ENCODE peak calls at places on chromosomes 6 and 20, in five cellular contexts. U, B, Q, S and G are unnamed samples.

GRCh38 chr6:157428418-157429202 is 47.6 kb downstream of the ZDHHC14 start:
- DNase-seq in U (no peak), B (no peak), Q (peak; percentile 95), S (no peak), G (no peak)

GRCh38 chr6:24412294-24412693 is 9.6 kb downstream of the MRS2 start:
- DNase-seq in U (no peak), B (no peak), Q (no peak), S (no peak), G (no peak)

GRCh38 chr6:14310955-14311354 is 193.4 kb downstream of the CD83 start:
- DNase-seq in U (peak; percentile 25), B (no peak), Q (no peak), S (no peak), G (no peak)

GRCh38 chr20:49747707-49748524 is 34.2 kb upstream of the B4GALT5 start:
- DNase-seq in U (peak; percentile 52), B (peak; percentile 66), Q (no peak), S (peak; percentile 53), G (peak; percentile 98)

GRCh38 chr6:89409461-89410035 is 2.5 kb downstream of the RRAGD start:
- DNase-seq in U (no peak), B (no peak), Q (no peak), S (no peak), G (no peak)

GRCh38 chr6:17276766-17277165 is 4.4 kb upstream of the RBM24 start:
- DNase-seq in U (no peak), B (no peak), Q (no peak), S (no peak), G (peak; percentile 78)

GRCh38 chr6:31940256-31940664 is 5.6 kb upstream of the CFB start:
- DNase-seq in U (no peak), B (no peak), Q (no peak), S (peak; percentile 9), G (no peak)

GRCh38 chr6:157840261-157840660 is 17.2 kb downstream of the SNX9 start:
- DNase-seq in U (no peak), B (no peak), Q (no peak), S (no peak), G (no peak)

GRCh38 chr6:98836025-98836961 is 1.9 kb downstream of the POU3F2 start:
- DNase-seq in U (no peak), B (no peak), Q (no peak), S (no peak), G (no peak)

GRCh38 chr6:17417817-17418216 is 24.4 kb downstream of the CAP2 start:
- DNase-seq in U (no peak), B (no peak), Q (no peak), S (no peak), G (no peak)

GRCh38 chr6:151747890-151748289 is 59.6 kb upstream of the ESR1 start:
- DNase-seq in U (no peak), B (no peak), Q (no peak), S (no peak), G (no peak)

GRCh38 chr20:37385176-37385575 is 39.2 kb downstream of the SRC start:
- DNase-seq in U (no peak), B (no peak), Q (no peak), S (peak; percentile 44), G (peak; percentile 3)

GRCh38 chr6:32086661-32087573 is 22.2 kb downstream of the TNXB start:
- DNase-seq in U (no peak), B (no peak), Q (no peak), S (no peak), G (no peak)

GRCh38 chr6:29976588-29977424 is 34.5 kb downstream of the HLA-A start:
- DNase-seq in U (peak; percentile 85), B (peak; percentile 84), Q (peak; percentile 57), S (peak; percentile 87), G (peak; percentile 61)

GRCh38 chr6:76326866-76327265 is 254.4 kb upstream of the IMPG1 start:
- DNase-seq in U (no peak), B (no peak), Q (no peak), S (no peak), G (no peak)

GRCh38 chr20:11018668-11019170 is 344.9 kb upstream of the JAG1 start:
- DNase-seq in U (no peak), B (no peak), Q (no peak), S (no peak), G (no peak)

GRCh38 chr6:33632603-33633039 is 11.5 kb downstream of the ITPR3 start:
- DNase-seq in U (peak; percentile 55), B (peak; percentile 73), Q (peak; percentile 37), S (peak; percentile 83), G (peak; percentile 39)

GRCh38 chr20:64238851-64239387 is 16.6 kb upstream of the PCMTD2 start:
- DNase-seq in U (no peak), B (no peak), Q (no peak), S (peak; percentile 36), G (no peak)

GRCh38 chr6:80454197-80454596 is 347.7 kb downstream of the BCKDHB start:
- DNase-seq in U (no peak), B (no peak), Q (peak; percentile 37), S (no peak), G (no peak)

GRCh38 chr6:156256161-156256560 is 521.0 kb upstream of the ARID1B start:
- DNase-seq in U (no peak), B (no peak), Q (no peak), S (no peak), G (no peak)

GRCh38 chr6:3351105-3351676 is 92.4 kb downstream of the PSMG4 start:
- DNase-seq in U (no peak), B (no peak), Q (no peak), S (no peak), G (no peak)

GRCh38 chr6:76072562-76072961 is at the start of gene IMPG1:
- DNase-seq in U (no peak), B (no peak), Q (no peak), S (no peak), G (no peak)

GRCh38 chr20:26276811-26277210 is 580.2 kb upstream of the ZNF337 start:
- DNase-seq in U (no peak), B (no peak), Q (no peak), S (peak; percentile 40), G (no peak)

GRCh38 chr6:44117397-44118128 is 9.7 kb downstream of the MRPL14 start:
- DNase-seq in U (peak; percentile 26), B (no peak), Q (no peak), S (no peak), G (no peak)

GRCh38 chr6:144104898-144105487 is 9.6 kb upstream of the SF3B5 start:
- DNase-seq in U (no peak), B (no peak), Q (peak; percentile 59), S (no peak), G (no peak)

GRCh38 chr6:151523034-151523433 is 29.2 kb downstream of the CCDC170 start:
- DNase-seq in U (no peak), B (no peak), Q (no peak), S (no peak), G (no peak)

GRCh38 chr6:31642798-31643570 is 9.5 kb downstream of the BAG6 start:
- DNase-seq in U (no peak), B (no peak), Q (no peak), S (no peak), G (no peak)

GRCh38 chr6:45653117-45653883 is 275.6 kb upstream of the SUPT3H start:
- DNase-seq in U (no peak), B (no peak), Q (no peak), S (no peak), G (no peak)

GRCh38 chr20:42475773-42476172 is 713.9 kb downstream of the PTPRT start:
- DNase-seq in U (no peak), B (no peak), Q (no peak), S (no peak), G (no peak)

GRCh38 chr6:16136536-16137450 is 7.9 kb downstream of the MYLIP start:
- DNase-seq in U (no peak), B (no peak), Q (peak; percentile 21), S (no peak), G (peak; percentile 79)

GRCh38 chr20:57702091-57702490 is 7.7 kb downstream of the PMEPA1 start:
- DNase-seq in U (no peak), B (no peak), Q (no peak), S (no peak), G (no peak)

GRCh38 chr6:150891886-150892485 is 26.5 kb downstream of the MTHFD1L start:
- DNase-seq in U (peak; percentile 75), B (peak; percentile 77), Q (peak; percentile 64), S (peak; percentile 68), G (peak; percentile 52)

GRCh38 chr20:19867074-19867473 is 109.0 kb downstream of the RIN2 start:
- DNase-seq in U (no peak), B (no peak), Q (no peak), S (no peak), G (no peak)

GRCh38 chr20:31666258-31667042 is 28.7 kb downstream of the COX4I2 start:
- DNase-seq in U (no peak), B (peak; percentile 73), Q (no peak), S (no peak), G (peak; percentile 58)
- TF ChIP-seq POLR2A in U (no peak), B (peak; percentile 26), Q (no peak), S (no peak), G (no peak)

GRCh38 chr20:39822667-39823066 is 860.5 kb downstream of the DHX35 start:
- DNase-seq in U (no peak), B (no peak), Q (no peak), S (no peak), G (no peak)
- H3K4me1 ChIP-seq in U (no peaks in the 10 kb centered on the region), B (peaks cover 8% of the 10 kb centered on the region), Q (no peaks in the 10 kb centered on the region), S (no peaks in the 10 kb centered on the region), G (peaks cover 7% of the 10 kb centered on the region)

DNA sequence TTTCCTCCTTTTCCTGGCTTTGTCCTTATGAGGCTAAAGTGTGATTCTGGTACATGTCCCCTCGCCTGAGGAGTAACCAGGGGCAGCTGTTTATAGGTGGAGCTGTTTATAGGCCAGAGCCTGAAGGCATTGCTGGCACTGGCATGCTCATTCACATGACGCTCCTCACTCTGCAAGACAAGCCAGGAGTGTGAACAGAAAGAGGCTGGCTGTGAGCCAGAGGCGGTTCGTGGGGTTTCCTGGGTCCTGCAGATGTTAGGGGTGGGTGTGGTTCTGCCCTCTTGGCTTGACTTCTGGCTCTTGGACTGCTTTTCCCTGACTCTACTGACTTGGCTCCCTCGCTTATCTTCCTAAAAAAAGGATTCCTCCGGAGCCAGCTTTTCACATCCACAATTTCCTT is 12.8 kb upstream of the MDFI start:
- DNase-seq in U (no peak), B (peak; percentile 36), Q (no peak), S (no peak), G (no peak)
- H3K4me3 ChIP-seq in U (no peak overlapping the region), B (no peak overlapping the region), Q (no peak overlapping the region), S (no peak overlapping the region), G (no peak overlapping the region)

DNA sequence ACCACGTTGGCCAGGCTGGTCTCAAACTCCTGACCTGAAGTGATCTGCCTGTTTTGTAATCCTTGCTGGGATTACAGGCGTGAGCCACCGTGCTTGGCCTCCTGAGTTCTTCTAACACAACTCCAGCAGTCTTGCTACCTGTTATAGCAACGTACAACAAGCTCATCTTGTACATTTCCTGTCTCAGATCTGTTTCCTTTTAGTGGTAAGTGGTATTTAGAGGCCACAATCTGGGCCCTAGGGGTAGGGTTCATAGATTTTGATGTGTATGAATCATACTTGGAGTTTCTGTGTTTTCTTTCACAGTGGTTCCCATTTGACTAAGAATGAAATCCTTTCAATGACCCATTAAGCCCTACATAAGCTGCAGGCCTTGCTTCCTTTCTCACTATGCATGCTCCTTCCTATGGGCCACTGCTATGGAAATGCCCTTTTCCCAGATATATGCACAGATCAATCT is 27.1 kb upstream of the SYNCRIP start:
- DNase-seq in U (no peak), B (no peak), Q (no peak), S (no peak), G (no peak)
- TF ChIP-seq POLR2A in U (no peak), B (no peak), Q (no peak), S (no peak), G (no peak)